ENCODE peak calls at places on chromosomes 5 and 9, in four cellular contexts. Q is heart left ventricle, B is LoVo, F is caudate nucleus. K is an unnamed sample.
A peak's percentile ranks its signal among the peaks of the same experiment; 100 is the strongest.

GRCh38 chr9:131635285-131635684 is 90.0 kb downstream of the PRRT1B start:
- DNase-seq in Q (peak; percentile 83), B (peak; percentile 82), F (no peak), K (no peak)

GRCh38 chr9:6218099-6218502 is 2.5 kb downstream of the IL33 start:
- DNase-seq in Q (peak; percentile 21), B (no peak), F (no peak), K (no peak)

GRCh38 chr9:106934424-106934823 is 71.5 kb downstream of the ZNF462 start:
- DNase-seq in Q (no peak), B (no peak), F (no peak), K (no peak)

GRCh38 chr5:54895816-54896341 is 89.5 kb downstream of the ESM1 start:
- DNase-seq in Q (no peak), B (peak; percentile 45), F (no peak), K (no peak)

GRCh38 chr5:40288791-40289475 is 390.8 kb upstream of the PTGER4 start:
- DNase-seq in Q (no peak), B (no peak), F (no peak), K (no peak)

GRCh38 chr5:147578228-147579024 is 68.6 kb upstream of the DPYSL3 start:
- DNase-seq in Q (no peak), B (peak; percentile 67), F (no peak), K (no peak)

GRCh38 chr5:1162276-1162675 is 39.1 kb upstream of the SLC6A19 start:
- DNase-seq in Q (no peak), B (no peak), F (no peak), K (no peak)

GRCh38 chr5:78811121-78811832 is 162.7 kb upstream of the LHFPL2 start:
- DNase-seq in Q (no peak), B (no peak), F (no peak), K (no peak)

GRCh38 chr5:33074548-33074947 is 363.4 kb downstream of the NPR3 start:
- DNase-seq in Q (no peak), B (no peak), F (no peak), K (no peak)

GRCh38 chr5:176597417-176598389 is 12.3 kb downstream of the GPRIN1 start:
- DNase-seq in Q (no peak), B (no peak), F (no peak), K (no peak)

GRCh38 chr9:119368681-119369581 is at the start of gene BRINP1:
- DNase-seq in Q (peak; percentile 25), B (no peak), F (peak; percentile 59), K (peak; percentile 77)

GRCh38 chr5:68953885-68954617 is 139.8 kb upstream of the SLC30A5 start:
- DNase-seq in Q (peak; percentile 60), B (no peak), F (no peak), K (no peak)

GRCh38 chr5:51225671-51226419 is 157.4 kb upstream of the ISL1 start:
- DNase-seq in Q (no peak), B (peak; percentile 5), F (no peak), K (no peak)

GRCh38 chr5:109164001-109164400 is 245.8 kb downstream of the PJA2 start:
- DNase-seq in Q (no peak), B (no peak), F (no peak), K (no peak)

GRCh38 chr9:107883496-107884120 is 394.0 kb upstream of the KLF4 start:
- DNase-seq in Q (no peak), B (no peak), F (no peak), K (no peak)

GRCh38 chr9:136377351-136378170 is 4.1 kb upstream of the CARD9 start:
- DNase-seq in Q (no peak), B (no peak), F (no peak), K (no peak)

GRCh38 chr9:90368241-90368640 is 274.4 kb downstream of the DIRAS2 start:
- DNase-seq in Q (no peak), B (no peak), F (no peak), K (no peak)

GRCh38 chr5:169350759-169351240 is 49.9 kb upstream of the SLIT3 start:
- DNase-seq in Q (no peak), B (no peak), F (no peak), K (no peak)

GRCh38 chr5:125151150-125151932 is 404.9 kb upstream of the ZNF608 start:
- DNase-seq in Q (no peak), B (no peak), F (no peak), K (no peak)

GRCh38 chr5:8247074-8247473 is 378.1 kb downstream of the MTRR start:
- DNase-seq in Q (no peak), B (no peak), F (no peak), K (no peak)

GRCh38 chr9:117234178-117234577 is 180.7 kb downstream of the ASTN2 start:
- DNase-seq in Q (no peak), B (no peak), F (no peak), K (no peak)

GRCh38 chr9:79734989-79735779 is 163.4 kb downstream of the TLE4 start:
- DNase-seq in Q (no peak), B (no peak), F (no peak), K (no peak)

GRCh38 chr5:130978475-130978874 is 186.6 kb downstream of the HINT1 start:
- DNase-seq in Q (no peak), B (no peak), F (no peak), K (no peak)

GRCh38 chr9:22682536-22683392 is 236.1 kb downstream of the DMRTA1 start:
- DNase-seq in Q (no peak), B (no peak), F (no peak), K (no peak)

GRCh38 chr9:114497220-114497619 is 8.1 kb downstream of the WHRN start:
- DNase-seq in Q (no peak), B (no peak), F (no peak), K (no peak)

GRCh38 chr5:174489233-174489632 is 235.1 kb upstream of the MSX2 start:
- DNase-seq in Q (no peak), B (no peak), F (no peak), K (no peak)

GRCh38 chr5:138989720-138990119 is 114.6 kb upstream of the LRRTM2 start:
- DNase-seq in Q (no peak), B (no peak), F (no peak), K (no peak)

GRCh38 chr9:69004836-69005235 is 9.1 kb downstream of the PRKACG start:
- DNase-seq in Q (no peak), B (no peak), F (no peak), K (no peak)

GRCh38 chr5:66769839-66770617 is 173.8 kb downstream of the MAST4 start:
- DNase-seq in Q (peak; percentile 16), B (no peak), F (no peak), K (peak; percentile 38)

GRCh38 chr9:28301281-28301680 is 728.0 kb upstream of the C9orf72 start:
- DNase-seq in Q (no peak), B (no peak), F (no peak), K (no peak)

GRCh38 chr5:125043781-125044391 is 297.4 kb upstream of the ZNF608 start:
- DNase-seq in Q (peak; percentile 86), B (peak; percentile 56), F (no peak), K (no peak)

GRCh38 chr5:74865799-74866652 is at the start of gene FAM169A:
- DNase-seq in Q (peak; percentile 9), B (peak; percentile 71), F (peak; percentile 22), K (no peak)

GRCh38 chr9:130414081-130414731 is 30.6 kb upstream of the ASS1 start:
- DNase-seq in Q (no peak), B (no peak), F (no peak), K (no peak)

GRCh38 chr5:128765448-128766061 is 199.7 kb upstream of the SLC27A6 start:
- DNase-seq in Q (no peak), B (no peak), F (no peak), K (no peak)

K was measured in dorsolateral prefrontal cortex.